ENCODE peak calls at places on chromosomes 12 and 14, in four cellular contexts. J is K562, K is GM12878, F is HepG2. E is an unnamed sample. For H3K4me1, the result is how much of the 10 kb centered on the place peaks cover.

GRCh38 chr12:57661376-57661775 is 28.4 kb upstream of the B4GALNT1 start:
- DNase-seq in J (no peak), K (no peak), F (no peak), E (no peak)

GRCh38 chr14:36771256-36771655 is 109.6 kb downstream of the PAX9 start:
- DNase-seq in J (no peak), K (no peak), F (peak), E (no peak)

GRCh38 chr14:105324080-105324778 is 9.7 kb downstream of the PACS2 start:
- DNase-seq in J (no peak), K (no peak), F (no peak), E (peak)

GRCh38 chr14:85566603-85567002 is 36.7 kb downstream of the FLRT2 start:
- DNase-seq in J (no peak), K (no peak), F (no peak), E (no peak)

GRCh38 chr12:132955933-132956725 is at the start of gene ZNF605:
- DNase-seq in J (peak), K (peak), F (peak), E (peak)

GRCh38 chr12:57521475-57522018 is 1.1 kb upstream of the MBD6 start:
- DNase-seq in J (no peak), K (no peak), F (peak), E (no peak)

GRCh38 chr12:44571031-44571550 is 305.0 kb downstream of the NELL2 start:
- DNase-seq in J (no peak), K (no peak), F (no peak), E (no peak)

GRCh38 chr14:73058923-73059311 is 583 bp downstream of the RBM25 start:
- DNase-seq in J (peak), K (no peak), F (peak), E (peak)

GRCh38 chr14:104895207-104895785 is 29.4 kb upstream of the PLD4 start:
- DNase-seq in J (no peak), K (no peak), F (no peak), E (no peak)

GRCh38 chr14:53619625-53620324 is 336.9 kb downstream of the BMP4 start:
- DNase-seq in J (no peak), K (no peak), F (no peak), E (no peak)

GRCh38 chr12:77382096-77382742 is 316.9 kb upstream of the E2F7 start:
- DNase-seq in J (no peak), K (no peak), F (no peak), E (no peak)

GRCh38 chr12:112185093-112185923 is 59.9 kb downstream of the TRAFD1 start:
- DNase-seq in J (no peak), K (no peak), F (no peak), E (no peak)

GRCh38 chr12:124461241-124461673 is 106.2 kb downstream of the NCOR2 start:
- DNase-seq in J (no peak), K (no peak), F (no peak), E (no peak)
- H3K4me1 ChIP-seq in J (under half), K (under half), F (under half), E (under half)

DNA sequence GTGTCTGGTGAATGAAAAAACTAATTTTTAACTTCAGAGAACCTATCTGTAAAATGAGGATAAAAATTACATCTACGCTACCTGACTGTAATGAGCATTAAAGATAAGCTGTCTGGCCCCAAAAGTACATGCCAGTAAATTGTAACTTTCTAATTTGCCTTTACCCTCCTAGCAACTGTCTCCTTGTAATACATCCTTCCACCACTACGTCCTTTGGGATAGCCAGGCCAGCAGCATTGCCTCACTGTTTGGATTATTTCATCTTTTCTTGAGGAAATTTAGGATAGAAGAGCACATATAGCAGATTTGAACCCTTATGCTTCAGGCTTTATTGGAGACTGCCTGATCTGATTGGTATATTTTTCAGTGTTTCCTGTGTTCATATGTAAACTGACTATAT is 237.3 kb downstream of the BCAT1 start:
- DNase-seq in J (no peak), K (no peak), F (no peak), E (no peak)
- TF ChIP-seq NFIC in J (no peak), K (no peak), F (no peak), E (no peak)

DNA sequence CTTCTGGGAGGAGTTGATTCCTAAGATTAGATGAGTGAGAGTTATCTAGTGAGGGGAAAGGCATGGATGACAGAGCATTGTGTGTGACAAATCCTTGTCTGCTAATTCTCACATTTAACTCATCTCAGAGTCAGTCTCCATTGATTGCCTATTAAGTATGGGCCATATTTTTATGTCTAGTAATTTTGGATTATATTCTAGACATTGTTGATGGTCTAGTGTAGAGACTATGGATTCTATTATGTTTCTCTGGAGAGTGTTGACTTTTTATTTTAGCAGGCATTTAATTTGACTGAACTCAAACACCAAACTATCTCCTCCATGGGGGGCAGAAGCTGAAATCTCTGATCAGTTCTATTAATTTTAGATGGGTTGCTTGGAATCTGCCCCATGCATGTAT is 114.4 kb downstream of the CACNA1C start:
- DNase-seq in J (no peak), K (no peak), F (no peak), E (no peak)
- H3K4me1 ChIP-seq in J (under half), K (under half), F (under half), E (under half)

DNA sequence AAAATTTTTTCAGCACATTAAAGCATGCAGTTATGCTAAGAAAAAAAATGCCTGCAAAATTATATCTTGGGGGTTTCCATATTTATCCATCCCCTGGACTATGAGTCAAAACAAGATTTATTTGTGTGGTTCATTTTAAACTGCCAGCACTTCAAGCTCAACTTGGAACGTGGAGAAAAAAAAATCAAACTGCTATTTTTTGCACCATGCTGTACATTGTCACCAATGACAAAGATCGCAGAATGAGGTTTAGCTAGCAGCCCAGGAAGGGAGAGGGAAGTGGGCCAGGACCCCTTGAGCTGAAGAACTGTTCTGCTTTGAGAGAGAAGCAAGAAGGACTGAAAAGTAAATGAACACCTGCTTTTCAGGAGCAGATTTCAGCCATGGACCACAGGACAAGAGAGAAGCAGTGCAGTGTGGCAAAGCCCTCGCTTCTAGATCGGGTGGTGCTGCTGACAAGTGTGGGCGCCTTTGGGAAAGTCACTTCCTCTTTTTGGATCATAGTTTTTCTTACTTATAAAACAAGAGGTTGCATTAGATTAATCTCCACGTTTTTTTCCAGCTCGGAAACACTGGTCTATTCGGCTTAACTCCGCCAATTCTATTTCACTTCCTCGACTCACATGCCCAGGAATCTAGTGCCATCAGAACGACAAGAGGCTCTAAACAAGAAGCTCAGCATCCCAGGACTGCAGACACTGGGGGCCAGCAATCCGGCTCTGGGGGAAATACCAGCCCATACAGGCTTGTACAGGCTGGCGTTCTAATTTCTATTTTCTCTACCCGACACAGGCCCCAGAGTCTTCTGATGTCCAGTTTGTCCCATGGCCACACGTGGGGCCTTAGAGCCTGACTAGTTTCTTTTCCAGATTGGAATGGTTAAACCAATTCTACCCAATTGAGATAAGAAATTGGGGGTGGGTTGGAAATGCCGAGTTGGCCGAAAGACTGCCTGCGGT is 129.9 kb downstream of the CRACR2A start:
- DNase-seq in J (no peak), K (no peak), F (no peak), E (no peak)
- TF ChIP-seq NFIC in J (no peak), K (peak), F (no peak), E (no peak)

GRCh38 chr14:68927956-68928675 is 51.0 kb downstream of the ACTN1 start:
- DNase-seq in J (no peak), K (no peak), F (no peak), E (no peak)
- H3K4me1 ChIP-seq in J (under half), K (under half), F (half or more), E (under half)

GRCh38 chr12:89373772-89374572 is 21.7 kb upstream of the DUSP6 start:
- DNase-seq in J (no peak), K (no peak), F (no peak), E (no peak)
- TF ChIP-seq NFIC in J (no peak), K (no peak), F (no peak), E (peak)

GRCh38 chr12:96215933-96216273 is 21.7 kb downstream of the ELK3 start:
- DNase-seq in J (no peak), K (no peak), F (no peak), E (no peak)

GRCh38 chr12:96218989-96219678 is 25.0 kb downstream of the ELK3 start:
- DNase-seq in J (no peak), K (no peak), F (peak), E (no peak)

GRCh38 chr12:96221391-96221790 is 27.2 kb downstream of the ELK3 start:
- DNase-seq in J (no peak), K (no peak), F (no peak), E (no peak)

GRCh38 chr12:96220902-96221301 is 26.7 kb downstream of the ELK3 start:
- DNase-seq in J (no peak), K (no peak), F (no peak), E (no peak)

DNA sequence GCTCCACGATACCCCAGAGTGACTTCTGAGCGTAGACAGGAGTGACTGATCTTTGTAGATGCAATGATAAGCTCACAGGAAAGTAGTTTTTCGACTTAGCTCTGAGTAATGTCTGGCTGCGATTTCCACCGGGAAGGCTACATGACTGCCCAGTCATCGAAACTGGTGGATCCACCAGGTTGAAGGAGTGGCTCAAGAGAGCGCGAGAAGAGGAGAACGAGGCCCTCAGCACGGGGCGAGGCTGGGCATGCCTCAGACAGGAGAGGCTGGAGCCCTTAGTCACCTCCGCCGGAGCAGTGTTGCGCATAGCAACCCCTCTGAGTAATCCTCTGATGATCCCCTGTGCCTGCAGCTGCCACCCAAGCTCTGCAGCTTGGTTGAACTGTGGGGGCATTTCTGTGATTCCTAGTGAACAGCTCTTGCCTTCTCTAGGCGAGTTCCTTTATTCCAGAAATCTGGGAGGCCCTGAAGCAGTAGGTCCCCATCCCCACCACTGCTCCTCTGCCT is 25.6 kb downstream of the ELK3 start:
- DNase-seq in J (no peak), K (no peak), F (peak), E (peak)
- H3K4me1 ChIP-seq in J (under half), K (under half), F (half or more), E (under half)

DNA sequence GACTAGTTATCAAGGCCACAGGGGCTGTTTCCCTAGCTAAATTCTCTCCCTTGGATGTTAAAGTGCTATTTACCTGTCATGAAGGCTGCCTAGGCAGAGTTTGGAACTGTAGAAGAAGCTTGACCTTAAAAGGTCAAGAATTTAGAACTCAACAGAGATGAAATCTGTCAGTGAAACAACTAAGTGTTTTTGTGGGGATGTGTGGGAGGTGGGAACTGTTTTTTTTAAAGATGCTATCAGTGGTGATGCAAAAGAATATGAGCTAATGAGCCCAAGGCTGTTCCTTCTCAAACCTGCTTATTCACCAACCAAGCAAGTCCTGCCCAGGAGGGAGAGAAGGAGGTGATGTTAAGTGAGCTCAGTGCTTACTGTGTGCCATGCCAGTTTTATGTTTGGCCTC is 40.8 kb upstream of the POC1B start:
- DNase-seq in J (no peak), K (no peak), F (no peak), E (no peak)
- TF ChIP-seq NFIC in J (no peak), K (no peak), F (no peak), E (no peak)

DNA sequence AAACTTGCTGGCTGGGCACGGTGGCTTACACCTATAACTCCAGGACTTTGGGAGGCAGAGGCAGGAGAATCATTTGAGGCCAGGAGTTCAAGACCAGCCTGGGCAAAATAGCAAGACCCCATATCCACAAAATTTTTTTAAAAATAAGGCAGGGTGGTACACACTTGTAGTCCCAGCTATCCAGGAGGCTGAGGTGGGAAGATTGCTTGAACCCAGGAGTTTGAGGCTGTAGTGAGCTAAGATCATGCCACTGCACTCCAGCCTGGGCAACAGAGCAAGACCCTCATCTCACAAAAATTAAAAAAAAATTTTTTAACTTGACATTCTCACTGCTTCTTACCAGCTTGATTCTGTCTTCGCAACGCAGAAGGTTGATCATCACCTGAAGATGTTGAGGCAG is 39.5 kb downstream of the SSH1 start:
- DNase-seq in J (no peak), K (no peak), F (no peak), E (no peak)
- H3K4me1 ChIP-seq in J (under half), K (under half), F (under half), E (under half)

GRCh38 chr12:88377973-88378372 is 202.3 kb downstream of the KITLG start:
- DNase-seq in J (no peak), K (no peak), F (no peak), E (no peak)

GRCh38 chr12:88371416-88372183 is 208.7 kb downstream of the KITLG start:
- DNase-seq in J (no peak), K (no peak), F (no peak), E (no peak)

GRCh38 chr12:88375960-88376305 is 204.3 kb downstream of the KITLG start:
- DNase-seq in J (no peak), K (no peak), F (no peak), E (no peak)

DNA sequence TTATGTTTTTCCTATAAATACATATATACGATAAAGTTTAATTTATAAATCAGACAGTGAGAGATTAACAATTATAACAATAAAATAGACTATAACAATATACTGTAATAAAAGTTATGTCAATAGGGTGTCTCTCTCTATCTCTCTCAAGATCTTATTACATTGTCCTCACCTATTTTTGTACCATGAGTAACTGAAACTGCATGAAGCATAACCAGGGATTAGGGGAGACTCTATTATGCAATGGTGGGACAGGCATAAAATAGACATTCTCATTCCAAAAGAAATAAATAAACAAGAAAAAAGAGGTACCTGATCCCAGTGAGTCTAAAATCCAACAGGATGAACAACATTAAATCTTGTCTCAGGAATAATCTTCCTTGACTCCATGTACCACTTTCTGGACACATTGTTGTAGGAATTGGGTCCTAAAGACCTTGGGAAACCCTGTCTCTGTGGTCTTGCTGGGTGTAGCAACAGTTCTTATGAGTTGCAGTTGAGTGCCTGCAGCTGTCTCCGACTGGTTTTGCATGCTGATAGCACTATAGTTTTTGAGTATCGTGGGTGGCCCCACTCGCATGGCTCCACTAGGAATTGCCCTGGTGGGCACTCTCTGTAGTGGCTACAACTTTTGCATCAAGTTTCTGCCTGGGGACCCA is 204.8 kb downstream of the KITLG start:
- DNase-seq in J (no peak), K (no peak), F (no peak), E (no peak)
- TF ChIP-seq NFIC in J (no peak), K (no peak), F (no peak), E (no peak)